ENCODE peak calls at places on chromosome 5, in six cellular contexts. One of them, this sample, is unnamed.

GRCh38 chr5:39058178-39058577 is 16.0 kb downstream of the RICTOR start:
- DNase-seq in adrenal gland: no peak
- DNase-seq in heart left ventricle: no peak
- DNase-seq in Peyer's patch: no peak
- DNase-seq in transverse colon: no peak
- DNase-seq in stomach: no peak
- DNase-seq in this sample: no peak

GRCh38 chr5:169781452-169782345 is 144.6 kb downstream of the DOCK2 start:
- DNase-seq in adrenal gland: no peak
- DNase-seq in heart left ventricle: no peak
- DNase-seq in Peyer's patch: no peak
- DNase-seq in transverse colon: no peak
- DNase-seq in stomach: no peak
- DNase-seq in this sample: no peak

GRCh38 chr5:175696139-175696854 is 38.4 kb downstream of the HRH2 start:
- DNase-seq in adrenal gland: peak; percentile 64
- DNase-seq in heart left ventricle: peak; percentile 76
- DNase-seq in Peyer's patch: peak; percentile 92
- DNase-seq in transverse colon: peak; percentile 72
- DNase-seq in stomach: peak; percentile 66
- DNase-seq in this sample: peak; percentile 94

GRCh38 chr5:136212252-136212721 is 19.3 kb upstream of the SMIM32 start:
- DNase-seq in adrenal gland: peak; percentile 61
- DNase-seq in heart left ventricle: peak; percentile 61
- DNase-seq in Peyer's patch: peak; percentile 75
- DNase-seq in transverse colon: peak; percentile 67
- DNase-seq in stomach: peak; percentile 64
- DNase-seq in this sample: peak; percentile 90

GRCh38 chr5:150595466-150596031 is 44.9 kb upstream of the SYNPO start:
- DNase-seq in adrenal gland: no peak
- DNase-seq in heart left ventricle: peak; percentile 69
- DNase-seq in Peyer's patch: no peak
- DNase-seq in transverse colon: no peak
- DNase-seq in stomach: no peak
- DNase-seq in this sample: no peak

GRCh38 chr5:134568761-134569725 is 43.6 kb downstream of the JADE2 start:
- DNase-seq in adrenal gland: peak; percentile 97
- DNase-seq in heart left ventricle: peak; percentile 80
- DNase-seq in Peyer's patch: peak; percentile 78
- DNase-seq in transverse colon: peak; percentile 68
- DNase-seq in stomach: peak; percentile 91
- DNase-seq in this sample: peak; percentile 51

GRCh38 chr5:158606228-158606627 is 493.5 kb downstream of the EBF1 start:
- DNase-seq in adrenal gland: no peak
- DNase-seq in heart left ventricle: no peak
- DNase-seq in Peyer's patch: no peak
- DNase-seq in transverse colon: no peak
- DNase-seq in stomach: no peak
- DNase-seq in this sample: no peak

GRCh38 chr5:105501315-105501714 is 1938.7 kb upstream of the NUDT12 start:
- DNase-seq in adrenal gland: no peak
- DNase-seq in heart left ventricle: no peak
- DNase-seq in Peyer's patch: no peak
- DNase-seq in transverse colon: no peak
- DNase-seq in stomach: no peak
- DNase-seq in this sample: no peak

GRCh38 chr5:5638193-5638592 is 215.7 kb downstream of the ICE1 start:
- DNase-seq in adrenal gland: peak; percentile 55
- DNase-seq in heart left ventricle: no peak
- DNase-seq in Peyer's patch: no peak
- DNase-seq in transverse colon: no peak
- DNase-seq in stomach: no peak
- DNase-seq in this sample: no peak

GRCh38 chr5:95410269-95410668 is 19.1 kb downstream of the FAM81B start:
- DNase-seq in adrenal gland: no peak
- DNase-seq in heart left ventricle: no peak
- DNase-seq in Peyer's patch: no peak
- DNase-seq in transverse colon: no peak
- DNase-seq in stomach: no peak
- DNase-seq in this sample: no peak

GRCh38 chr5:150106669-150107068 is 20.3 kb upstream of the CSF1R start:
- DNase-seq in adrenal gland: no peak
- DNase-seq in heart left ventricle: no peak
- DNase-seq in Peyer's patch: no peak
- DNase-seq in transverse colon: no peak
- DNase-seq in stomach: no peak
- DNase-seq in this sample: no peak

GRCh38 chr5:138626333-138626944 is 51.2 kb upstream of the HSPA9 start:
- DNase-seq in adrenal gland: no peak
- DNase-seq in heart left ventricle: no peak
- DNase-seq in Peyer's patch: no peak
- DNase-seq in transverse colon: no peak
- DNase-seq in stomach: no peak
- DNase-seq in this sample: no peak

GRCh38 chr5:157597277-157597676 is 21.7 kb upstream of the ADAM19 start:
- DNase-seq in adrenal gland: no peak
- DNase-seq in heart left ventricle: no peak
- DNase-seq in Peyer's patch: no peak
- DNase-seq in transverse colon: no peak
- DNase-seq in stomach: no peak
- DNase-seq in this sample: no peak

GRCh38 chr5:73591102-73591695 is 25.7 kb downstream of the UTP15 start:
- DNase-seq in adrenal gland: peak; percentile 61
- DNase-seq in heart left ventricle: peak; percentile 41
- DNase-seq in Peyer's patch: peak; percentile 56
- DNase-seq in transverse colon: peak; percentile 17
- DNase-seq in stomach: no peak
- DNase-seq in this sample: no peak

GRCh38 chr5:88108490-88109279 is 160.0 kb downstream of the TMEM161B start:
- DNase-seq in adrenal gland: peak; percentile 17
- DNase-seq in heart left ventricle: no peak
- DNase-seq in Peyer's patch: no peak
- DNase-seq in transverse colon: no peak
- DNase-seq in stomach: no peak
- DNase-seq in this sample: no peak

GRCh38 chr5:95382843-95383242 is 8.3 kb upstream of the FAM81B start:
- DNase-seq in adrenal gland: no peak
- DNase-seq in heart left ventricle: no peak
- DNase-seq in Peyer's patch: no peak
- DNase-seq in transverse colon: no peak
- DNase-seq in stomach: no peak
- DNase-seq in this sample: no peak

GRCh38 chr5:100872409-100873190 is 30.5 kb downstream of the ST8SIA4 start:
- DNase-seq in adrenal gland: no peak
- DNase-seq in heart left ventricle: no peak
- DNase-seq in Peyer's patch: no peak
- DNase-seq in transverse colon: no peak
- DNase-seq in stomach: no peak
- DNase-seq in this sample: no peak

GRCh38 chr5:143693691-143694252 is 118.2 kb upstream of the HMHB1 start:
- DNase-seq in adrenal gland: no peak
- DNase-seq in heart left ventricle: no peak
- DNase-seq in Peyer's patch: no peak
- DNase-seq in transverse colon: no peak
- DNase-seq in stomach: no peak
- DNase-seq in this sample: no peak

GRCh38 chr5:169970911-169971436 is 9.3 kb downstream of the INSYN2B start:
- DNase-seq in adrenal gland: peak; percentile 35
- DNase-seq in heart left ventricle: peak; percentile 28
- DNase-seq in Peyer's patch: peak; percentile 46
- DNase-seq in transverse colon: no peak
- DNase-seq in stomach: no peak
- DNase-seq in this sample: peak; percentile 32

GRCh38 chr5:8458038-8458383 is 589.1 kb downstream of the MTRR start:
- DNase-seq in adrenal gland: peak; percentile 20
- DNase-seq in heart left ventricle: no peak
- DNase-seq in Peyer's patch: no peak
- DNase-seq in transverse colon: no peak
- DNase-seq in stomach: no peak
- DNase-seq in this sample: no peak

GRCh38 chr5:96478983-96479382 is 45.9 kb upstream of the PCSK1 start:
- DNase-seq in adrenal gland: no peak
- DNase-seq in heart left ventricle: no peak
- DNase-seq in Peyer's patch: no peak
- DNase-seq in transverse colon: no peak
- DNase-seq in stomach: no peak
- DNase-seq in this sample: no peak

GRCh38 chr5:116953251-116953934 is 378.8 kb upstream of the SEMA6A start:
- DNase-seq in adrenal gland: no peak
- DNase-seq in heart left ventricle: no peak
- DNase-seq in Peyer's patch: no peak
- DNase-seq in transverse colon: no peak
- DNase-seq in stomach: no peak
- DNase-seq in this sample: no peak

GRCh38 chr5:113574417-113574816 is 60.9 kb downstream of the YTHDC2 start:
- DNase-seq in adrenal gland: peak; percentile 9
- DNase-seq in heart left ventricle: no peak
- DNase-seq in Peyer's patch: no peak
- DNase-seq in transverse colon: no peak
- DNase-seq in stomach: no peak
- DNase-seq in this sample: no peak

GRCh38 chr5:35799751-35800150 is 56.9 kb upstream of the IL7R start:
- DNase-seq in adrenal gland: no peak
- DNase-seq in heart left ventricle: no peak
- DNase-seq in Peyer's patch: no peak
- DNase-seq in transverse colon: no peak
- DNase-seq in stomach: no peak
- DNase-seq in this sample: no peak

GRCh38 chr5:618450-618849 is 6.3 kb downstream of the CEP72 start:
- DNase-seq in adrenal gland: no peak
- DNase-seq in heart left ventricle: peak; percentile 7
- DNase-seq in Peyer's patch: no peak
- DNase-seq in transverse colon: no peak
- DNase-seq in stomach: no peak
- DNase-seq in this sample: peak; percentile 79

GRCh38 chr5:157785781-157786180 is 42.3 kb downstream of the LSM11 start:
- DNase-seq in adrenal gland: no peak
- DNase-seq in heart left ventricle: no peak
- DNase-seq in Peyer's patch: no peak
- DNase-seq in transverse colon: no peak
- DNase-seq in stomach: no peak
- DNase-seq in this sample: no peak

DNA sequence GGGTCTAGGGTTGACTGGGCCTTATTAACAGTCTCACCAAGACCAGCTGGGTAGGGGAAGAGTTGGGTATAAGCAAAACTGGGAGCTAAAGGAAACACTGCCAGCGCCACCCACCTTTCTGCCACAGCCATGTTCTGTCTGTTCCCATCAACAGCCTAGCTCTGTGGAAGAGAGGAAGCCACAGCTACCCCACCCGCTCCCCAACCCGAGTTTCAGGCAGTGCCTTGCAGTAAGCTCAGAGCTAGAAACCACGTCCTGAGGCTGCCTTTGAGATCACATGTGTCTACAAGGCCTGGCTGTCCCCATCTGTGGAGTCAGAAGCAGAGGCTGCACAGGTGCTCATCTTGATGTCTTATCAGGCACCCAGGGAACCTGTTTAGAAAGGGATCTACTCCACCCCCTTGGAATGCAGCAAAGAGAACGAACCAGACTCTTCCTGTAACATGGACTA is 15.3 kb downstream of the HNRNPH1 start:
- DNase-seq in adrenal gland: no peak
- DNase-seq in heart left ventricle: no peak
- DNase-seq in Peyer's patch: peak; percentile 61
- DNase-seq in transverse colon: no peak
- DNase-seq in stomach: no peak
- DNase-seq in this sample: no peak
- TF ChIP-seq POLR2A in adrenal gland: no peak
- TF ChIP-seq POLR2A in heart left ventricle: no peak
- TF ChIP-seq POLR2A in Peyer's patch: no peak
- TF ChIP-seq POLR2A in transverse colon: no peak
- TF ChIP-seq POLR2A in stomach: no peak
- TF ChIP-seq POLR2A in this sample: no peak

DNA sequence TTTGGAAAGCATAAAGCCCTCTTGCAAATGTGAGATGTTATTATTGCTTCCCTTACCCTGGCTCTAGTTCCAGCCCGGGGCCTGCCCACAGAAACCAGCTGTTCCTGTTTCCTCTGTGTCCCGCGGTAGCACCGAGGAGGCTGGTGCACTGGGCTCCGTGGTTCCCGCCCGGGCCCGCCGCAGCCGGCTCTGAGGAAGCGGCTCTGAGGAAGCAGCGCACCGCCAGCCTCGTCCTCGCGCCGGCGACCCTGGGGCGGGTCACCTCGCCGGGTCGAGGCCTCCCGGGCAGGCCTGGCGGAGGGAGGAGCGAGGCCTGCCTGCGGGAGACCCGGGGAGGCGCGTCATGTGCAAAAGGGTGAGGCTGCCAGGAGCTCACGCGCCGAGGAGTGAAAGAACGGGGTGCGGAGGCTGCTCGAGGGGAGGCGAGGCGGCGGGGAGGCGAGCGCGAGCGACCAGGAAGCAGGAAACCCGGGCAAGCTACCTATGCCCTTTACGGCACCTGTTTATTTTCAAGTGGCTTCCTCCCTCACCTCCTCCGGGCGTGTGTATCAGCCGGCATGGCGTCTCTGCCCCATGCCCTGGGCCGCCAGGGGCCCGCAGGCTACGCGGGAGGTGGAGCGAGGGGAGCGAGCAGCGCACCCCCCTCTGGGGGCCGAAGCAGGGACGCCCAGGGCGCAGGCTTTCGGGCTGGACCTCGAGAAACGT is 61.3 kb upstream of the MEGF10 start:
- DNase-seq in adrenal gland: peak; percentile 42
- DNase-seq in heart left ventricle: peak; percentile 54
- DNase-seq in Peyer's patch: peak; percentile 79
- DNase-seq in transverse colon: peak; percentile 64
- DNase-seq in stomach: peak; percentile 61
- DNase-seq in this sample: peak; percentile 89
- TF ChIP-seq CTCF in adrenal gland: no peak
- TF ChIP-seq CTCF in heart left ventricle: no peak
- TF ChIP-seq CTCF in Peyer's patch: no peak
- TF ChIP-seq CTCF in transverse colon: peak; percentile 22
- TF ChIP-seq CTCF in stomach: no peak
- TF ChIP-seq CTCF in this sample: no peak

DNA sequence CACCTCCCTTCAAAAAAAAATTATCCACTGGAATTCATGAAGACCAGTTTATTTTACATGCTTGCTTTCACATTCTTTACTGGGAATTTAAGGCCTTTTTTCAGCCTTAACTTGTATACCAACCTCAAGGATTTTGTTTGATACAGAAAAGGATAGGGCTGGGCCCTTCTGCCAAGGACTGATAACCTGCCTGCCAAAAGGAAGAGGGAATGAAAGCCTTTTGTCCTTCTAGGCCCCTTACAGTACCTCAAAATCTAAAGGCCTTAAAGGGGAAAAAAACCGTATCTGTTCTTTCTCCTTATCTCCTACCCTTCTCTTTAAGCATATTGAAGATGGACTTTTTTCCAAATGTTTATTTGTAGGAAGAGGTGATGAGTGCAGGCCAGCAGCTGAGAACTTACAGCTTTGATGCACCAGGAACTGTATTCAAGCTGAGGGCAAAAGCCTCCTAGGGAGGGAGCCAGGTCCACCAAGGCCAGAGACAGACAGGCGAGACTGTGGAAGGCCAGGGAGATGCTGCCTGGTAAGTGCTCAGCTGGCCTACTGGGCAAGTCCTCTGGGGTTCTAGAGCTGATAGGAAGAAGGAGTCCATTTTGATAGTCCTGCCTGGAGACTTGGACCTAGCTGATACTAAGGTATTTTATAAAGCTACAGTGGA is 31.8 kb downstream of the FAXDC2 start:
- DNase-seq in adrenal gland: no peak
- DNase-seq in heart left ventricle: no peak
- DNase-seq in Peyer's patch: peak; percentile 22
- DNase-seq in transverse colon: no peak
- DNase-seq in stomach: no peak
- DNase-seq in this sample: no peak
- TF ChIP-seq POLR2A in adrenal gland: no peak
- TF ChIP-seq POLR2A in heart left ventricle: no peak
- TF ChIP-seq POLR2A in Peyer's patch: no peak
- TF ChIP-seq POLR2A in transverse colon: no peak
- TF ChIP-seq POLR2A in stomach: no peak
- TF ChIP-seq POLR2A in this sample: no peak

GRCh38 chr5:90861843-90862586 is 303.4 kb downstream of the ADGRV1 start:
- DNase-seq in adrenal gland: no peak
- DNase-seq in heart left ventricle: no peak
- DNase-seq in Peyer's patch: no peak
- DNase-seq in transverse colon: no peak
- DNase-seq in stomach: no peak
- DNase-seq in this sample: no peak
- TF ChIP-seq CTCF in adrenal gland: no peak
- TF ChIP-seq CTCF in heart left ventricle: no peak
- TF ChIP-seq CTCF in Peyer's patch: no peak
- TF ChIP-seq CTCF in transverse colon: no peak
- TF ChIP-seq CTCF in stomach: no peak
- TF ChIP-seq CTCF in this sample: no peak

This sample was measured in lower leg skin.